ENCODE peak calls at places on chromosomes 4 and X, in four cellular contexts. Z is NCI-H748 treated with DMSO at 0.1 percent for 48 hours, R is NCI-H510A treated with DMSO at 0.1 percent for 48 hours, D is anterior cingulate cortex. N is an unnamed sample.

GRCh38 chr4:111074523-111075114 is 451.7 kb upstream of the PITX2 start:
- DNase-seq in Z (no peak), R (no peak), D (no peak), N (no peak)

GRCh38 chr4:133668061-133668851 is 519.2 kb downstream of the PCDH10 start:
- DNase-seq in Z (no peak), R (peak; percentile 37), D (no peak), N (no peak)

GRCh38 chr4:69239092-69239491 is 24.5 kb upstream of the UGT2B11 start:
- DNase-seq in Z (no peak), R (no peak), D (no peak), N (no peak)

GRCh38 chr4:113469023-113469390 is 292.5 kb downstream of the CAMK2D start:
- DNase-seq in Z (no peak), R (no peak), D (no peak), N (no peak)

GRCh38 chrX:118553042-118553714 is 57.6 kb downstream of the DOCK11 start:
- DNase-seq in Z (no peak), R (no peak), D (no peak), N (no peak)

GRCh38 chrX:119990995-119991787 is 47.6 kb upstream of the NKAP start:
- DNase-seq in Z (no peak), R (peak; percentile 8), D (no peak), N (peak; percentile 17)

GRCh38 chr4:3824521-3825270 is 58.5 kb downstream of the ADRA2C start:
- DNase-seq in Z (no peak), R (no peak), D (no peak), N (no peak)

GRCh38 chr4:48858130-48858529 is 27.2 kb downstream of the OCIAD1 start:
- DNase-seq in Z (no peak), R (no peak), D (no peak), N (no peak)

GRCh38 chr4:169439244-169439643 is 168.5 kb upstream of the SH3RF1 start:
- DNase-seq in Z (no peak), R (no peak), D (no peak), N (no peak)

GRCh38 chrX:11143931-11144678 is 33.0 kb downstream of the HCCS start:
- DNase-seq in Z (peak; percentile 87), R (peak; percentile 67), D (peak; percentile 4), N (peak; percentile 81)

GRCh38 chrX:109831326-109831985 is 98.4 kb upstream of the ACSL4 start:
- DNase-seq in Z (no peak), R (no peak), D (no peak), N (no peak)

GRCh38 chr4:23822181-23822580 is 67.7 kb downstream of the PPARGC1A start:
- DNase-seq in Z (no peak), R (no peak), D (no peak), N (no peak)

GRCh38 chr4:102492531-102493241 is 8.5 kb upstream of the NFKB1 start:
- DNase-seq in Z (no peak), R (no peak), D (no peak), N (no peak)

GRCh38 chr4:180999217-180999616 is 1244.0 kb upstream of the TENM3 start:
- DNase-seq in Z (peak; percentile 23), R (no peak), D (no peak), N (peak; percentile 31)